ENCODE peak calls at places on chromosome 6, in seven cellular contexts. One of them, this sample, is unnamed.

GRCh38 chr6:28408076-28408802 is 8.7 kb upstream of the ZSCAN12 start:
- DNase-seq in BE2C: no peak
- DNase-seq in HepG2: no peak
- DNase-seq in progenitor cell of endocrine pancreas: no peak
- DNase-seq in lower lobe of right lung: no peak
- DNase-seq in T-helper 2 cell: no peak
- DNase-seq in left lung: no peak
- DNase-seq in this sample: no peak

GRCh38 chr6:5501837-5502236 is 240.5 kb downstream of the FARS2 start:
- DNase-seq in BE2C: no peak
- DNase-seq in HepG2: no peak
- DNase-seq in progenitor cell of endocrine pancreas: peak
- DNase-seq in lower lobe of right lung: no peak
- DNase-seq in T-helper 2 cell: no peak
- DNase-seq in left lung: no peak
- DNase-seq in this sample: no peak

GRCh38 chr6:3355358-3356055 is 96.8 kb downstream of the PSMG4 start:
- DNase-seq in BE2C: no peak
- DNase-seq in HepG2: no peak
- DNase-seq in progenitor cell of endocrine pancreas: no peak
- DNase-seq in lower lobe of right lung: no peak
- DNase-seq in T-helper 2 cell: peak
- DNase-seq in left lung: no peak
- DNase-seq in this sample: no peak

GRCh38 chr6:11975353-11975977 is 36.6 kb upstream of the HIVEP1 start:
- DNase-seq in BE2C: no peak
- DNase-seq in HepG2: no peak
- DNase-seq in progenitor cell of endocrine pancreas: no peak
- DNase-seq in lower lobe of right lung: peak
- DNase-seq in T-helper 2 cell: no peak
- DNase-seq in left lung: no peak
- DNase-seq in this sample: no peak

GRCh38 chr6:78810146-78810545 is 57.2 kb upstream of the IRAK1BP1 start:
- DNase-seq in BE2C: peak
- DNase-seq in HepG2: peak
- DNase-seq in progenitor cell of endocrine pancreas: no peak
- DNase-seq in lower lobe of right lung: no peak
- DNase-seq in T-helper 2 cell: no peak
- DNase-seq in left lung: no peak
- DNase-seq in this sample: peak

GRCh38 chr6:133701633-133702331 is 187.1 kb upstream of the TCF21 start:
- DNase-seq in BE2C: peak
- DNase-seq in HepG2: no peak
- DNase-seq in progenitor cell of endocrine pancreas: no peak
- DNase-seq in lower lobe of right lung: no peak
- DNase-seq in T-helper 2 cell: no peak
- DNase-seq in left lung: peak
- DNase-seq in this sample: no peak

GRCh38 chr6:129630606-129631005 is 79.4 kb downstream of the ARHGAP18 start:
- DNase-seq in BE2C: no peak
- DNase-seq in HepG2: peak
- DNase-seq in progenitor cell of endocrine pancreas: no peak
- DNase-seq in lower lobe of right lung: no peak
- DNase-seq in T-helper 2 cell: no peak
- DNase-seq in left lung: no peak
- DNase-seq in this sample: no peak

GRCh38 chr6:25038992-25039391 is 103.2 kb upstream of the RIPOR2 start:
- DNase-seq in BE2C: no peak
- DNase-seq in HepG2: no peak
- DNase-seq in progenitor cell of endocrine pancreas: no peak
- DNase-seq in lower lobe of right lung: no peak
- DNase-seq in T-helper 2 cell: no peak
- DNase-seq in left lung: no peak
- DNase-seq in this sample: no peak

GRCh38 chr6:10554826-10555225 is 33.7 kb downstream of the GCNT2 start:
- DNase-seq in BE2C: no peak
- DNase-seq in HepG2: no peak
- DNase-seq in progenitor cell of endocrine pancreas: no peak
- DNase-seq in lower lobe of right lung: no peak
- DNase-seq in T-helper 2 cell: no peak
- DNase-seq in left lung: no peak
- DNase-seq in this sample: no peak

GRCh38 chr6:9007062-9007461 is 571.7 kb upstream of the SLC35B3 start:
- DNase-seq in BE2C: no peak
- DNase-seq in HepG2: no peak
- DNase-seq in progenitor cell of endocrine pancreas: no peak
- DNase-seq in lower lobe of right lung: no peak
- DNase-seq in T-helper 2 cell: no peak
- DNase-seq in left lung: no peak
- DNase-seq in this sample: no peak

GRCh38 chr6:16196260-16196914 is 42.0 kb upstream of the GMPR start:
- DNase-seq in BE2C: no peak
- DNase-seq in HepG2: no peak
- DNase-seq in progenitor cell of endocrine pancreas: no peak
- DNase-seq in lower lobe of right lung: no peak
- DNase-seq in T-helper 2 cell: no peak
- DNase-seq in left lung: no peak
- DNase-seq in this sample: no peak

GRCh38 chr6:144266091-144266649 is 19.0 kb upstream of the UTRN start:
- DNase-seq in BE2C: no peak
- DNase-seq in HepG2: no peak
- DNase-seq in progenitor cell of endocrine pancreas: no peak
- DNase-seq in lower lobe of right lung: peak
- DNase-seq in T-helper 2 cell: no peak
- DNase-seq in left lung: no peak
- DNase-seq in this sample: no peak

GRCh38 chr6:13760948-13761347 is 49.3 kb upstream of the RANBP9 start:
- DNase-seq in BE2C: no peak
- DNase-seq in HepG2: no peak
- DNase-seq in progenitor cell of endocrine pancreas: no peak
- DNase-seq in lower lobe of right lung: no peak
- DNase-seq in T-helper 2 cell: no peak
- DNase-seq in left lung: no peak
- DNase-seq in this sample: no peak

GRCh38 chr6:32973144-32973854 is 4.9 kb downstream of the BRD2 start:
- DNase-seq in BE2C: peak
- DNase-seq in HepG2: peak
- DNase-seq in progenitor cell of endocrine pancreas: no peak
- DNase-seq in lower lobe of right lung: no peak
- DNase-seq in T-helper 2 cell: peak
- DNase-seq in left lung: no peak
- DNase-seq in this sample: no peak

GRCh38 chr6:11766056-11766455 is 12.5 kb downstream of the ADTRP start:
- DNase-seq in BE2C: no peak
- DNase-seq in HepG2: no peak
- DNase-seq in progenitor cell of endocrine pancreas: no peak
- DNase-seq in lower lobe of right lung: no peak
- DNase-seq in T-helper 2 cell: no peak
- DNase-seq in left lung: no peak
- DNase-seq in this sample: no peak

GRCh38 chr6:158769228-158769627 is 49.9 kb downstream of the EZR start:
- DNase-seq in BE2C: no peak
- DNase-seq in HepG2: no peak
- DNase-seq in progenitor cell of endocrine pancreas: no peak
- DNase-seq in lower lobe of right lung: no peak
- DNase-seq in T-helper 2 cell: no peak
- DNase-seq in left lung: no peak
- DNase-seq in this sample: no peak

GRCh38 chr6:144252289-144252688 is 32.8 kb upstream of the UTRN start:
- DNase-seq in BE2C: no peak
- DNase-seq in HepG2: no peak
- DNase-seq in progenitor cell of endocrine pancreas: no peak
- DNase-seq in lower lobe of right lung: no peak
- DNase-seq in T-helper 2 cell: no peak
- DNase-seq in left lung: no peak
- DNase-seq in this sample: no peak

GRCh38 chr6:18990313-18990978 is 603.3 kb downstream of the RNF144B start:
- DNase-seq in BE2C: peak
- DNase-seq in HepG2: peak
- DNase-seq in progenitor cell of endocrine pancreas: peak
- DNase-seq in lower lobe of right lung: peak
- DNase-seq in T-helper 2 cell: no peak
- DNase-seq in left lung: peak
- DNase-seq in this sample: peak

GRCh38 chr6:3324262-3324942 is 65.7 kb downstream of the PSMG4 start:
- DNase-seq in BE2C: no peak
- DNase-seq in HepG2: peak
- DNase-seq in progenitor cell of endocrine pancreas: no peak
- DNase-seq in lower lobe of right lung: no peak
- DNase-seq in T-helper 2 cell: no peak
- DNase-seq in left lung: no peak
- DNase-seq in this sample: peak

GRCh38 chr6:147949981-147950622 is 392.5 kb upstream of the SASH1 start:
- DNase-seq in BE2C: no peak
- DNase-seq in HepG2: no peak
- DNase-seq in progenitor cell of endocrine pancreas: no peak
- DNase-seq in lower lobe of right lung: no peak
- DNase-seq in T-helper 2 cell: no peak
- DNase-seq in left lung: no peak
- DNase-seq in this sample: no peak

GRCh38 chr6:47057830-47058540 is 15.9 kb upstream of the ADGRF1 start:
- DNase-seq in BE2C: no peak
- DNase-seq in HepG2: peak
- DNase-seq in progenitor cell of endocrine pancreas: no peak
- DNase-seq in lower lobe of right lung: no peak
- DNase-seq in T-helper 2 cell: no peak
- DNase-seq in left lung: no peak
- DNase-seq in this sample: no peak

GRCh38 chr6:146292506-146292905 is 251.1 kb upstream of the RAB32 start:
- DNase-seq in BE2C: no peak
- DNase-seq in HepG2: no peak
- DNase-seq in progenitor cell of endocrine pancreas: no peak
- DNase-seq in lower lobe of right lung: no peak
- DNase-seq in T-helper 2 cell: no peak
- DNase-seq in left lung: no peak
- DNase-seq in this sample: no peak

GRCh38 chr6:1418471-1419191 is 29.3 kb downstream of the FOXF2 start:
- DNase-seq in BE2C: no peak
- DNase-seq in HepG2: no peak
- DNase-seq in progenitor cell of endocrine pancreas: no peak
- DNase-seq in lower lobe of right lung: no peak
- DNase-seq in T-helper 2 cell: no peak
- DNase-seq in left lung: no peak
- DNase-seq in this sample: no peak

GRCh38 chr6:109381007-109381746 is 1.1 kb downstream of the CD164 start:
- DNase-seq in BE2C: no peak
- DNase-seq in HepG2: no peak
- DNase-seq in progenitor cell of endocrine pancreas: no peak
- DNase-seq in lower lobe of right lung: no peak
- DNase-seq in T-helper 2 cell: no peak
- DNase-seq in left lung: no peak
- DNase-seq in this sample: no peak

GRCh38 chr6:132122871-132123270 is 171.7 kb upstream of the CCN2 start:
- DNase-seq in BE2C: no peak
- DNase-seq in HepG2: peak
- DNase-seq in progenitor cell of endocrine pancreas: no peak
- DNase-seq in lower lobe of right lung: no peak
- DNase-seq in T-helper 2 cell: no peak
- DNase-seq in left lung: no peak
- DNase-seq in this sample: peak

GRCh38 chr6:53605543-53606235 is 59.9 kb downstream of the KLHL31 start:
- DNase-seq in BE2C: no peak
- DNase-seq in HepG2: no peak
- DNase-seq in progenitor cell of endocrine pancreas: no peak
- DNase-seq in lower lobe of right lung: no peak
- DNase-seq in T-helper 2 cell: no peak
- DNase-seq in left lung: no peak
- DNase-seq in this sample: no peak

GRCh38 chr6:44096615-44097014 is 30.6 kb downstream of the MRPL14 start:
- DNase-seq in BE2C: peak
- DNase-seq in HepG2: peak
- DNase-seq in progenitor cell of endocrine pancreas: peak
- DNase-seq in lower lobe of right lung: peak
- DNase-seq in T-helper 2 cell: peak
- DNase-seq in left lung: peak
- DNase-seq in this sample: peak

GRCh38 chr6:157952751-157953479 is 28.7 kb upstream of the SYNJ2 start:
- DNase-seq in BE2C: no peak
- DNase-seq in HepG2: peak
- DNase-seq in progenitor cell of endocrine pancreas: no peak
- DNase-seq in lower lobe of right lung: no peak
- DNase-seq in T-helper 2 cell: no peak
- DNase-seq in left lung: no peak
- DNase-seq in this sample: no peak

GRCh38 chr6:11006060-11006459 is 38.0 kb downstream of the ELOVL2 start:
- DNase-seq in BE2C: no peak
- DNase-seq in HepG2: peak
- DNase-seq in progenitor cell of endocrine pancreas: no peak
- DNase-seq in lower lobe of right lung: no peak
- DNase-seq in T-helper 2 cell: no peak
- DNase-seq in left lung: no peak
- DNase-seq in this sample: no peak

GRCh38 chr6:148628251-148628650 is 118.6 kb upstream of the UST start:
- DNase-seq in BE2C: no peak
- DNase-seq in HepG2: no peak
- DNase-seq in progenitor cell of endocrine pancreas: no peak
- DNase-seq in lower lobe of right lung: no peak
- DNase-seq in T-helper 2 cell: no peak
- DNase-seq in left lung: no peak
- DNase-seq in this sample: no peak

GRCh38 chr6:154962751-154963150 is 32.4 kb upstream of the TIAM2 start:
- DNase-seq in BE2C: no peak
- DNase-seq in HepG2: peak
- DNase-seq in progenitor cell of endocrine pancreas: no peak
- DNase-seq in lower lobe of right lung: no peak
- DNase-seq in T-helper 2 cell: no peak
- DNase-seq in left lung: no peak
- DNase-seq in this sample: peak

GRCh38 chr6:4844108-4844507 is 67.9 kb downstream of the CDYL start:
- DNase-seq in BE2C: peak
- DNase-seq in HepG2: no peak
- DNase-seq in progenitor cell of endocrine pancreas: no peak
- DNase-seq in lower lobe of right lung: no peak
- DNase-seq in T-helper 2 cell: no peak
- DNase-seq in left lung: no peak
- DNase-seq in this sample: no peak

GRCh38 chr6:152270301-152270925 is 366.7 kb downstream of the SYNE1 start:
- DNase-seq in BE2C: no peak
- DNase-seq in HepG2: no peak
- DNase-seq in progenitor cell of endocrine pancreas: no peak
- DNase-seq in lower lobe of right lung: no peak
- DNase-seq in T-helper 2 cell: no peak
- DNase-seq in left lung: no peak
- DNase-seq in this sample: peak

GRCh38 chr6:25113436-25113835 is 165.7 kb upstream of the CARMIL1 start:
- DNase-seq in BE2C: no peak
- DNase-seq in HepG2: no peak
- DNase-seq in progenitor cell of endocrine pancreas: no peak
- DNase-seq in lower lobe of right lung: no peak
- DNase-seq in T-helper 2 cell: no peak
- DNase-seq in left lung: no peak
- DNase-seq in this sample: no peak

This sample was measured in COLO829.